ENCODE peak calls at places on chromosome 3, in ten cellular contexts. T, Q, M, C, N, D, O, Y, U and S are unnamed samples.

GRCh38 chr3:37909067-37909911 is 47.6 kb downstream of the CTDSPL start:
- DNase-seq in U (no peak), Q (no peak), O (no peak), M (no peak), N (no peak), D (no peak), T (no peak), Y (peak; percentile 86), C (no peak), S (peak; percentile 64)

GRCh38 chr3:12194209-12194608 is 35.5 kb upstream of the TIMP4 start:
- DNase-seq in T (no peak), N (no peak), Y (peak; percentile 80), O (no peak), M (no peak), D (no peak), Q (no peak), C (peak; percentile 23), U (no peak), S (peak; percentile 57)

GRCh38 chr3:33732394-33732793 is 14.3 kb upstream of the CLASP2 start:
- DNase-seq in U (no peak), D (no peak), Q (no peak), M (no peak), N (no peak), T (no peak), Y (no peak), O (no peak), C (no peak), S (no peak)

GRCh38 chr3:32321095-32321835 is 70.4 kb upstream of the CMTM7 start:
- DNase-seq in Y (no peak), U (no peak), D (no peak), C (no peak), N (peak; percentile 48), M (no peak), T (no peak), Q (no peak), O (peak; percentile 22), S (peak; percentile 85)

GRCh38 chr3:7095116-7095515 is 234.2 kb downstream of the GRM7 start:
- DNase-seq in T (no peak), D (no peak), C (no peak), O (no peak), N (no peak), U (no peak), Y (peak; percentile 59), Q (no peak), M (no peak), S (no peak)

GRCh38 chr3:12719984-12720656 is 38.9 kb downstream of the TMEM40 start:
- DNase-seq in U (peak; percentile 49), M (peak; percentile 57), Y (peak; percentile 86), O (peak; percentile 83), T (peak; percentile 34), N (peak; percentile 75), Q (peak; percentile 39), D (peak; percentile 76), C (peak; percentile 63), S (peak; percentile 93)

GRCh38 chr3:5078151-5078550 is 43.9 kb upstream of the ARL8B start:
- DNase-seq in D (no peak), O (no peak), Q (no peak), Y (no peak), U (no peak), N (no peak), C (peak; percentile 77), T (no peak), M (no peak), S (no peak)

GRCh38 chr3:156469456-156469855 is 85.5 kb downstream of the SSR3 start:
- DNase-seq in Q (no peak), N (no peak), U (no peak), C (no peak), O (no peak), M (no peak), T (no peak), D (no peak), Y (no peak), S (no peak)

GRCh38 chr3:94607778-94608177 is 544.9 kb downstream of the NSUN3 start:
- DNase-seq in T (no peak), Q (no peak), N (no peak), D (no peak), M (no peak), U (no peak), O (no peak), C (no peak), Y (no peak), S (no peak)

GRCh38 chr3:21484323-21485154 is 266.5 kb downstream of the ZNF385D start:
- DNase-seq in Q (no peak), U (no peak), C (peak; percentile 8), Y (peak; percentile 78), T (no peak), N (peak; percentile 68), D (peak; percentile 35), O (peak; percentile 25), M (peak; percentile 16), S (peak; percentile 16)

GRCh38 chr3:179321585-179322322 is 1.1 kb upstream of the ZNF639 start:
- DNase-seq in C (no peak), N (peak; percentile 25), M (peak; percentile 16), Y (peak; percentile 30), D (no peak), U (no peak), T (no peak), O (no peak), Q (no peak), S (peak; percentile 72)

GRCh38 chr3:129481783-129482332 is 41.8 kb downstream of the IFT122 start:
- DNase-seq in Q (no peak), O (no peak), M (no peak), D (peak; percentile 72), Y (no peak), C (peak; percentile 10), U (peak; percentile 1), T (no peak), N (no peak), S (no peak)

GRCh38 chr3:44235604-44236484 is 5.8 kb upstream of the TOPAZ1 start:
- DNase-seq in N (peak; percentile 47), U (peak; percentile 14), C (peak; percentile 51), M (peak; percentile 47), O (peak; percentile 9), Y (peak; percentile 93), Q (peak; percentile 4), T (no peak), D (peak; percentile 57), S (peak; percentile 97)

GRCh38 chr3:72288955-72289707 is 504.2 kb upstream of the PROK2 start:
- DNase-seq in U (no peak), T (no peak), C (peak; percentile 56), D (peak; percentile 50), Y (peak; percentile 60), O (no peak), N (no peak), M (peak; percentile 80), Q (no peak), S (peak; percentile 23)

GRCh38 chr3:86990734-86991481 is at the start of gene VGLL3:
- DNase-seq in Q (no peak), U (no peak), T (no peak), N (peak; percentile 90), C (peak; percentile 83), Y (peak; percentile 59), D (peak; percentile 78), M (peak; percentile 18), O (no peak), S (peak; percentile 61)

GRCh38 chr3:158471639-158472294 is 99.2 kb upstream of the MLF1 start:
- DNase-seq in N (no peak), U (no peak), Y (no peak), D (no peak), M (no peak), T (no peak), O (no peak), C (no peak), Q (no peak), S (peak; percentile 89)

GRCh38 chr3:136938334-136938733 is 19.4 kb upstream of the IL20RB start:
- DNase-seq in C (no peak), T (no peak), O (peak; percentile 63), D (no peak), Q (no peak), M (no peak), Y (peak; percentile 30), N (no peak), U (no peak), S (peak; percentile 59)

GRCh38 chr3:55269096-55269495 is 218.0 kb downstream of the WNT5A start:
- DNase-seq in N (no peak), M (no peak), O (no peak), T (no peak), U (no peak), C (no peak), Q (no peak), Y (no peak), D (no peak), S (no peak)

GRCh38 chr3:71940523-71940922 is 155.6 kb upstream of the PROK2 start:
- DNase-seq in C (no peak), U (no peak), M (no peak), N (no peak), D (no peak), T (no peak), O (no peak), Y (no peak), Q (no peak), S (no peak)

GRCh38 chr3:114668099-114668498 is 374.3 kb downstream of the TIGIT start:
- DNase-seq in U (no peak), T (no peak), C (no peak), Q (no peak), M (no peak), N (no peak), Y (no peak), D (no peak), O (no peak), S (no peak)

GRCh38 chr3:40615110-40615915 is 90.6 kb downstream of the ZNF621 start:
- DNase-seq in M (peak; percentile 14), D (no peak), Q (no peak), Y (no peak), C (no peak), T (no peak), N (peak; percentile 74), O (no peak), U (no peak), S (no peak)

GRCh38 chr3:12984023-12984823 is 89.0 kb downstream of the IQSEC1 start:
- DNase-seq in C (peak; percentile 73), Q (peak; percentile 37), D (peak; percentile 63), U (peak; percentile 36), T (no peak), M (peak; percentile 59), O (peak; percentile 58), Y (peak; percentile 65), N (peak; percentile 80), S (peak; percentile 77)

GRCh38 chr3:27758083-27758482 is 36.0 kb upstream of the EOMES start:
- DNase-seq in M (no peak), U (no peak), Y (peak; percentile 49), Q (no peak), D (no peak), T (no peak), N (no peak), O (no peak), C (no peak), S (no peak)

GRCh38 chr3:87270908-87271727 is 5.3 kb downstream of the POU1F1 start:
- DNase-seq in Y (peak; percentile 12), Q (no peak), T (no peak), O (peak; percentile 42), U (no peak), N (no peak), C (no peak), M (no peak), D (no peak), S (peak; percentile 63)

GRCh38 chr3:127421943-127422662 is 134.3 kb upstream of the PRR20G start:
- DNase-seq in Y (no peak), D (no peak), U (no peak), O (no peak), C (no peak), Q (no peak), T (no peak), M (no peak), N (no peak), S (no peak)

GRCh38 chr3:148882288-148882687 is 17.2 kb downstream of the CPA3 start:
- DNase-seq in C (no peak), O (no peak), D (no peak), Y (peak; percentile 12), N (no peak), T (no peak), M (no peak), U (no peak), Q (no peak), S (peak; percentile 81)

GRCh38 chr3:46643701-46644100 is 31.4 kb downstream of the FAM240A start:
- DNase-seq in Y (no peak), M (no peak), Q (no peak), C (no peak), T (no peak), U (no peak), D (no peak), O (no peak), N (no peak), S (no peak)